ENCODE peak calls at places on chromosomes 6 and 20, in eight cellular contexts. D, Y, Z, N, I, A, G and T are unnamed samples.
A peak's percentile ranks its signal among the peaks of the same experiment; 100 is the strongest.

GRCh38 chr6:141309295-141309694 is 823.4 kb upstream of the GJE1 start:
- DNase-seq in D (no peak), Y (peak; percentile 52), Z (no peak), N (no peak), I (no peak), A (no peak), G (no peak), T (no peak)

GRCh38 chr6:39843305-39844020 is 51.3 kb downstream of the DAAM2 start:
- DNase-seq in D (no peak), Y (no peak), Z (no peak), N (no peak), I (no peak), A (no peak), G (peak; percentile 36), T (no peak)

GRCh38 chr6:11064836-11065235 is 20.7 kb upstream of the ELOVL2 start:
- DNase-seq in D (peak; percentile 17), Y (no peak), Z (peak; percentile 42), N (no peak), I (no peak), A (no peak), G (no peak), T (peak; percentile 24)

GRCh38 chr6:71404145-71404966 is 115.7 kb downstream of the OGFRL1 start:
- DNase-seq in D (no peak), Y (peak; percentile 86), Z (peak; percentile 91), N (peak; percentile 97), I (peak; percentile 71), A (no peak), G (peak; percentile 41), T (no peak)

GRCh38 chr6:107811591-107812218 is 12.4 kb downstream of the SCML4 start:
- DNase-seq in D (no peak), Y (peak; percentile 57), Z (no peak), N (peak; percentile 62), I (no peak), A (no peak), G (no peak), T (no peak)

GRCh38 chr6:158476389-158476788 is 83.5 kb upstream of the TMEM181 start:
- DNase-seq in D (no peak), Y (no peak), Z (no peak), N (no peak), I (no peak), A (no peak), G (no peak), T (no peak)

GRCh38 chr20:2140561-2140960 is 38.9 kb downstream of the STK35 start:
- DNase-seq in D (no peak), Y (peak; percentile 44), Z (no peak), N (peak; percentile 27), I (no peak), A (peak; percentile 85), G (peak; percentile 28), T (no peak)

GRCh38 chr20:10433014-10433622 is 904 bp downstream of the MKKS start:
- DNase-seq in D (no peak), Y (peak; percentile 47), Z (no peak), N (no peak), I (no peak), A (peak; percentile 49), G (no peak), T (no peak)

GRCh38 chr6:5030596-5031136 is 26.8 kb upstream of the RPP40 start:
- DNase-seq in D (peak; percentile 76), Y (peak; percentile 87), Z (no peak), N (peak; percentile 94), I (peak; percentile 90), A (peak; percentile 78), G (peak; percentile 85), T (peak; percentile 70)

GRCh38 chr6:97294451-97294850 is 11.4 kb upstream of the MMS22L start:
- DNase-seq in D (no peak), Y (peak; percentile 47), Z (no peak), N (peak; percentile 3), I (no peak), A (no peak), G (peak; percentile 53), T (no peak)

GRCh38 chr6:25713802-25714201 is 40.7 kb upstream of the SLC17A4 start:
- DNase-seq in D (peak; percentile 28), Y (no peak), Z (peak; percentile 73), N (no peak), I (no peak), A (no peak), G (no peak), T (no peak)